ENCODE peak calls at places on chromosomes 4 and X, in four cellular contexts. J is transverse colon, G is stomach, T is right cardiac atrium. P is an unnamed sample.

GRCh38 chrX:138847930-138848329 is 136.4 kb upstream of the FGF13 start:
- DNase-seq in G (no peak), T (no peak), J (no peak), P (no peak)

GRCh38 chrX:54494970-54495813 is 842 bp downstream of the FGD1 start:
- DNase-seq in T (peak), J (no peak), G (peak), P (peak)

GRCh38 chr4:148152868-148153630 is 289.2 kb downstream of the NR3C2 start:
- DNase-seq in J (no peak), G (no peak), T (no peak), P (no peak)

GRCh38 chr4:188109157-188109755 is at the start of gene TRIML2:
- DNase-seq in J (no peak), G (no peak), T (no peak), P (no peak)

GRCh38 chr4:86978709-86979108 is 43.9 kb downstream of the AFF1 start:
- DNase-seq in G (no peak), T (no peak), J (no peak), P (no peak)

GRCh38 chr4:41442818-41443217 is 95.1 kb upstream of the LIMCH1 start:
- DNase-seq in J (no peak), G (no peak), T (no peak), P (no peak)

GRCh38 chr4:3363411-3364141 is 70.8 kb downstream of the RGS12 start:
- DNase-seq in J (no peak), T (peak), G (no peak), P (no peak)

GRCh38 chr4:175540151-175540550 is 271.9 kb downstream of the GPM6A start:
- DNase-seq in G (no peak), J (no peak), T (no peak), P (no peak)

GRCh38 chr4:174689618-174690017 is 139.4 kb downstream of the GLRA3 start:
- DNase-seq in J (no peak), T (no peak), G (no peak), P (no peak)

GRCh38 chr4:112916868-112917267 is 132.6 kb upstream of the ANK2 start:
- DNase-seq in G (no peak), J (no peak), T (no peak), P (no peak)

GRCh38 chr4:134867027-134867426 is 665.4 kb upstream of the PABPC4L start:
- DNase-seq in T (no peak), G (no peak), J (no peak), P (no peak)

GRCh38 chrX:1178580-1179057 is 33.8 kb downstream of the CRLF2 start:
- DNase-seq in J (no peak), G (no peak), T (no peak), P (no peak)

GRCh38 chr4:52951016-52951415 is 88.9 kb downstream of the RASL11B start:
- DNase-seq in J (no peak), G (no peak), T (no peak), P (no peak)

GRCh38 chr4:98928131-98928504 is 815 bp downstream of the EIF4E start:
- DNase-seq in G (peak), T (peak), J (peak), P (peak)

DNA sequence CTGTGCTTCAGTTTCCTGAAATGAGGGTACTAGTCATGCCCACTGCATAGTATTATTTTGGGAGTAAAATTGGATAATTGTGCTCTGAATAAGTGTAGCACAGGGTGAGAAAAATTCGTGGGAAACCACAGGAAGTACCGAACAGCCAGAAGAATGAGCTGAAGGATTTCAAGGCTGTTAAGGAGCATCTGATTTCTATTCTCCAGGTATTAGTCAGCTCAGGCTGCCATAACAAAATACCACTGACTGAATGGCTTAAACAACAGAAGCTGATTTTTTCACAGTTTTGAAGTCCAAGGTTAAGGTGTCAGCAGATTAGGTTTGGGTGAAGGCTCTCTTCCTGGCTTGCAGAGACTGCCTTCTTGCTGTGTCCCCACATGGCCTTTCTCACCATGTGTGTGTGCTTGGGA is 41.9 kb downstream of the WWC2 start:
- DNase-seq in G (no peak), T (no peak), J (no peak), P (no peak)
- H3K4me3 ChIP-seq in G (no peak), T (no peak), J (no peak), P (no peak)

DNA sequence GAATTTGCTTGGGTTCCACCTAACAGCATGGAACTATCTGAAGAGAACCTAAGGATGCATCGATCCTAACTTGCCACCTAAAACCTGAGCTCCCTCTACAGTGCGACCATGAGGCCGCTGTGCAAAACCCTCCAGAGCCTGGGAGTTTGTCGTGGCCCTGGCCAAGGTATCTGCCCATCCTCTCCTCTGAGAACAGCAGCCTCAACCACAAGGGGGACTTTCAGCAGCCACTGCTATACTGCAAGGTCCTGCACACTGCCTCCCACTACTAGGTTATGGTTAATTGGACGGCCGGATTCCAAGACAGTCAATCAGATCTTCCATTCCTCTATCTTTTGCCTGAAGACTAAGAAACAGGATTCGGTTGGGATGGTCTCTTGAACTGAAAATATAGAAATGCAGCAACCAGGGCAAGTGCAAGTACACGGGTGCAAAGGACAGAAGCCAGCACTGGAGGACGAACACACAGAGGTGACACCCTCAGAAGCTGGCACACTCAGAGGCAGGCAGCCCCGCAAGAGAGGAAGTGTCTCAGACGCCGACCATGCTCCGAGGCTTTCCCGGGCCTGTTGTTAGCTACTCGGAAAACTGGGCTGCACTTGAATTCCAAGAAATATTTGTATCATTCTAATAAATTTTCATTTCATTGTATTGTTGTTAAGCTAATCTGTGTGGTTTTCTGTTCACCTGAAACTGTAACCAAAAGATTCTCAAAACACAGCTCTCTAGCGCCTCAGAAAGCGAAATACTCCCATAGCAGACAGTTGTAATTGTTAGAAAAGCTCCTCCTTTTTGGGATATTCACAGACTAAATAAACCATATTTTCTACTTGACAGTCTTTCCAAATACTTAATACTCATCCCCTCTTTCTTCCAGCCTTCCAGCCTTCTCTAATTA is 63.3 kb downstream of the AFAP1 start:
- DNase-seq in G (no peak), J (no peak), T (no peak), P (no peak)
- H3K4me3 ChIP-seq in G (no peak), J (no peak), T (no peak), P (no peak)

GRCh38 chr4:25863347-25863784 is 578 bp upstream of the SEL1L3 start:
- DNase-seq in T (no peak), G (peak), J (peak), P (peak)
- H3K4me3 ChIP-seq in T (peak), G (peak), J (peak), P (no peak)

DNA sequence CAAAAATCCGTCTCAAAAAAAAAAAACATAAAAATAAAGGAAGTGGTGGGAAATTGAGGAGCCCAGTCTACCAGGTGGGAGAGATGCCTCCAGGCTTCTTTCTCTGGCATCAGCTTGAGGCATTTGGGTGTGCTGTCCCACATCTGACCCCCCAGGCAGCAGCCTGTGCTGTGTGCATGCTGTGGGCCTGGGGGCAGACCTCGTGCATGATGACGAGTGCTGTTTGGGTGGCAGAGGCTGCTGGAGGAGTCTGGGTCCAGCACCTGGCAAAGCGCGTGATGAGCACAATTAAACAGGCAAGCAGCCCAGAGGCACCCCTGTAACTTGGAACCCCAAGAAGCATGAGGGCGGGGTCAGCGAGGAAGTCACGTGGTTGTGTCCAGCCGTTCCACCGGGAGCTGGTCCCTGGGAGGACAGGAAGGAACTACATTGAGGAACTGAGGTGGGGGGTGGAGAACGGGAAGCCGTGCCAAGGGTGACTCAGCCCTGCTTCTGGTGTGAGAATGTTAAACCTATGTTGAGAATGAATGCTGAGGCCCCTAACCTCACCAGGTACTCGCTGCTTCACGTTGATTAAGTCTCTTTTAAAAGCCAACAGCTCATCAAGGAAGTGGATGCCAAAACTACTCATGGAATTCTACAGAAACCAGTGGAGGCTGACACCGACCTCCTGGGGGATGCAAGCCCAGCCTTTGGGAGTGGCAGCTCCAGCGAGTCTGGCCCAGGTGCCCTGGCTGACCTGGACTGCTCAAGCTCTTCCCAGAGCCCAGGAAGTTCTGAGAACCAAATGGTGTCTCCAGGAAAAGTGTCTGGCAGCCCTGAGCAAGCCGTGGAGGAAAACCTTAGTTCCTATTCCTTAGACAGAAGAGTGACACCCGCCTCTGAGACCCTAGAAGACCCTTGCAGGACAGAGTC is 6.1 kb downstream of the TACC3 start:
- DNase-seq in G (peak), T (peak), J (peak), P (peak)
- H3K4me3 ChIP-seq in G (peak), T (no peak), J (no peak), P (no peak)

DNA sequence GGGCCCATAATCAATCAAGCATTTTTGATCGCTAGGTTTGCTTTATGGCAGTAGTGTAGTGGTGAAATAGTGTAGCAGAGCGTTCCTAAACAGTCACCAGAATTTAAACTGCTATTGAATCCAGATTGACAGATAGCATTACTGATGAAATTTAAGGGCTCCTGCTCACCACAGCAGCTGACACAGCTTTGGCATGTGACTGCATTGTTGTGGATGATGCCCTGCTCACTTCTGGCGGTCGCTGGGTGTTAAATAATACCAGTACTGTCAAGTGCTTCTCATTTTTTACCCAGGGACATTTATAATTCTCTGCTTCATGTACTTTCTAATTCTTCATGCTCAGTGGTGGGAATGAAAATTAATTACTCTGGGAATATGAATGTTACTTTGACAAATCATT is 102.0 kb upstream of the ARHGAP24 start:
- DNase-seq in G (no peak), J (no peak), T (peak), P (no peak)
- H3K4me3 ChIP-seq in G (no peak), J (no peak), T (no peak), P (no peak)

DNA sequence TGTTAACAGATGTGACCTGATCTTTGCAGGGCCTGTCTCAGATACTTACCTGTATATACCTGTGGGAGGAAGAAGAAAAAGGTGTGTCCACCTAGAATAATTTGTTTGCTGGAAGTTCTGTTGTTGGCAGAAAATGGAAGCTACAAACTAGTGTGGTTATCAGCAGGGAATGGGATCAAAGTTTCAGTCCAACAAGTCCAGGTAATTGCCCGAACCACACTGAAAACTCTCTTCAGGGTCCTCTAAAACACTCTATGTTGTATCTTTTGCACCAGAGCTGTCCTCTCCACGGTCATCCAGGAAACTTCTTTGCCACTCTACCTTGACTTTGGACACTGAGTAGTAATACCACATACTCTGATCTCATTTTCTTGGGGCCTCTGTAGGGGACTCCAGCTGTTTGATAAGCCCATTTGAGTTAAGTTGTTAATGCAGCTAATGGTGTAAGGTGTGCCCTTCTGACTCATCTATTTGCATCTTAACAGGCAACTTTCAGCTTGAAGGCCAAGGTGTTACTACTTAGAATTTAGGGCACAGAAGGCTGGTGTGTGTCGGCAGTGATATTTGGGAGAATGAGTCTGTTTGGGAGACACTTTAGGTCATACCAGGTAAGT is 38.7 kb upstream of the GATB start:
- DNase-seq in J (no peak), G (no peak), T (no peak), P (no peak)
- H3K4me3 ChIP-seq in J (no peak), G (no peak), T (no peak), P (no peak)

DNA sequence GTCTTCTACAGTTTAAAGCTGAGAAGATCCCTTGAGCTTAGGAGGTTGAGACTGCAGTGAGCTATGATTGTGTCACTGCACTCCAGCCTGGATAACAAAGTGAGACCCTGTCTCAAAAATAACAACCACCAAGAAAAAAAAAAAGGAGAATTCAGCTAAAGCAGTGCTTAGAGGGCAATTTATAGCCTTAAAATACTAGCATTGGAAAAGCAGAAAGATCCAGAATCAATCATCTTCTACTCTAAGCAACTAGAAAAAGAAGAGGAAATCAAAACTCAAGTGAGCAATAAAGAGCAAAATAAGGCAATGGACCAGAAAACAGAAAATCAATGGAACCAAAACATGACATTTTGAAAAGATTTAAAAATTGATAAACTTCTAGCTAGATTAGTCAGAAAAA is 639 bp upstream of the PI4K2B start:
- DNase-seq in J (no peak), T (no peak), G (no peak), P (no peak)
- H3K4me3 ChIP-seq in J (peak), T (peak), G (peak), P (no peak)

DNA sequence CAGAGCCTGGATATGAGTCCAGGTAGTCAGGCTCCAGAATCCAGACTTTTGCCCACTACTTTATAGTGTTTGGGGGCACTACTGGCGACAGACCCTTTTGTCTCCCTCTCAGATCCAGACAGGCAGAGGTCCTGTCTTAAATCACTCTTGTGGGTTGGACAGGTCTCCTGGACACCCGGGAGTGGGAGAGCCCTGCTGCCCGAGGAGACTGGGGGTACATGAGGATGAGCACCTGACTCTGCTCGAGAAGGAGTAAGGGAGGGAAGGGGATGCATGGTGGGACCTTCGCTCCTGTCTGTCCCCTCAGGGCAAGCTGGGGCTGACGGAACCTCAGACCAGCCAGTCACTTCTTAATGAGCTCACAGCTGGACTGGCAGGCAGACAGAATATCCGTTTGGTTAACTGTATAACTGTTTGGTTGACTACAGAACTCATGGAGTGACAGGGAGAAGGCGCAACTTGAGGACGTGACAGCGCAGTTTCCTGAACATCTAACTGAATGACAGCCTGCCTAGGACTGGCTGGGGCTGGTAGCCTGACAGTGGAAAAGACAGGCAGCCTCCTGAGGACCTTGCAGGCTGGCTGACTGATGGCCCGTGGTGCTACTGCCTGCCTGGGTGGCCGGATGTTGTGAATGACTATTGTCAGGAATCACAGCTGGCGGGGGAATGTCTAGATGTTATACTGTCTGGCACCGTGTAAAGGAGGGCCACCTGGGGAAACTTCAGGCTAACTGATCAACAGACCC is 1.6 kb upstream of the SUV39H1 start:
- DNase-seq in G (no peak), T (no peak), J (no peak), P (no peak)
- H3K4me3 ChIP-seq in G (peak), T (no peak), J (no peak), P (no peak)

DNA sequence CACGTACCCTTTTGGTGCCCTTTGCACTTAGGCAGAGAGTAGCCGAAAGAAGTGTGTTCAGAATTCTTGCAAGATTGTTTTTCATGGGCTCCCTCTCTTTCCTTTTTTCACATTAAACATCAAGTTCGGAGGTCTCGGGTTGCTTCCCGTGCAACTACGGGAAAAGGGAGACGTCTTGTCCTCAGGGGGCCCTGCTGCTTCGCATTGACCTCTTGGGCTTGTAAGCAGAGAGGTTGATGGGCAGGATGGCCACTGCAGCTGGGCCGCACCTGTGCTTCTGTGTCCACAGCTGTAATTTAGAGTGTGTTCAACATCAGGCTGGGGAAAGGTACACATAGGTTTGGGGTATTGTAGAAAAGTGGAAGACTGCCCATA is 109.7 kb downstream of the SPRY1 start:
- DNase-seq in G (no peak), J (no peak), T (no peak), P (no peak)
- H3K4me3 ChIP-seq in G (peak), J (peak), T (peak), P (no peak)

P was measured in thyroid gland.